ENCODE peak calls at places on chromosome 1, in eight cellular contexts. V, A, N, Z, G, U, L and W are unnamed samples.

GRCh38 chr1:30447080-30447479 is 276.3 kb downstream of the MATN1 start:
- DNase-seq in V (no peak), A (no peak), N (no peak), Z (no peak), G (no peak), U (no peak), L (no peak), W (no peak)

GRCh38 chr1:67058242-67058641 is 4.3 kb upstream of the SLC35D1 start:
- DNase-seq in V (no peak), A (no peak), N (no peak), Z (no peak), G (no peak), U (no peak), L (no peak), W (peak)

GRCh38 chr1:159076753-159077656 is at the start of gene AIM2:
- DNase-seq in V (peak), A (no peak), N (peak), Z (no peak), G (no peak), U (no peak), L (no peak), W (no peak)

GRCh38 chr1:158818991-158819405 is 12.2 kb upstream of the MNDA start:
- DNase-seq in V (no peak), A (no peak), N (peak), Z (no peak), G (no peak), U (no peak), L (no peak), W (no peak)

GRCh38 chr1:108780937-108781574 is 34.6 kb downstream of the STXBP3 start:
- DNase-seq in V (no peak), A (no peak), N (peak), Z (no peak), G (no peak), U (no peak), L (no peak), W (no peak)

GRCh38 chr1:206116873-206117150 is 376 bp downstream of the AVPR1B start:
- DNase-seq in V (no peak), A (no peak), N (no peak), Z (no peak), G (no peak), U (no peak), L (no peak), W (no peak)

GRCh38 chr1:209103135-209103534 is 480.4 kb upstream of the CAMK1G start:
- DNase-seq in V (no peak), A (no peak), N (no peak), Z (no peak), G (no peak), U (no peak), L (no peak), W (peak)

GRCh38 chr1:54421101-54421504 is 14.9 kb upstream of the SSBP3 start:
- DNase-seq in V (no peak), A (no peak), N (no peak), Z (no peak), G (no peak), U (no peak), L (no peak), W (peak)

GRCh38 chr1:46449223-46450159 is 40.1 kb upstream of the DMBX1 start:
- DNase-seq in V (no peak), A (no peak), N (peak), Z (no peak), G (no peak), U (no peak), L (no peak), W (no peak)

GRCh38 chr1:248821101-248821500 is 4.6 kb downstream of the SH3BP5L start:
- DNase-seq in V (no peak), A (peak), N (no peak), Z (peak), G (no peak), U (no peak), L (no peak), W (no peak)